ENCODE peak calls at places on chromosome 2, in eight cellular contexts. Y is A549, K is H1, V is spleen, Q is body of pancreas, S is Peyer's patch, M is IMR-90, N is adrenal gland. W is an unnamed sample.

GRCh38 chr2:144477943-144478283 is 42.0 kb downstream of the ZEB2 start:
- DNase-seq in Y (no peak), K (no peak), V (no peak), Q (no peak), S (no peak), M (peak), N (no peak), W (no peak)

GRCh38 chr2:217434183-217434620 is 568.6 kb downstream of the TNS1 start:
- DNase-seq in Y (peak), K (peak), V (peak), Q (peak), S (peak), M (peak), N (peak), W (peak)

GRCh38 chr2:2519381-2519780 is 188.3 kb upstream of the MYT1L start:
- DNase-seq in Y (no peak), K (no peak), V (no peak), Q (no peak), S (no peak), M (no peak), N (no peak), W (no peak)

GRCh38 chr2:162327134-162327769 is 8.8 kb upstream of the IFIH1 start:
- DNase-seq in Y (no peak), K (peak), V (no peak), Q (no peak), S (no peak), M (no peak), N (no peak), W (no peak)

GRCh38 chr2:153870308-153870707 is 1.4 kb upstream of the GALNT13 start:
- DNase-seq in Y (no peak), K (no peak), V (no peak), Q (no peak), S (no peak), M (no peak), N (no peak), W (no peak)

GRCh38 chr2:147703171-147703570 is 141.7 kb upstream of the ACVR2A start:
- DNase-seq in Y (no peak), K (no peak), V (no peak), Q (no peak), S (no peak), M (no peak), N (no peak), W (no peak)

GRCh38 chr2:110688594-110689091 is 10.8 kb upstream of the BUB1 start:
- DNase-seq in Y (no peak), K (peak), V (no peak), Q (no peak), S (no peak), M (no peak), N (no peak), W (no peak)

GRCh38 chr2:24304098-24304497 is 56.2 kb downstream of the ITSN2 start:
- DNase-seq in Y (no peak), K (no peak), V (no peak), Q (peak), S (peak), M (peak), N (peak), W (no peak)

GRCh38 chr2:36322108-36322507 is 33.5 kb upstream of the CRIM1 start:
- DNase-seq in Y (no peak), K (no peak), V (no peak), Q (no peak), S (no peak), M (peak), N (no peak), W (no peak)

GRCh38 chr2:131094655-131095281 is 1.5 kb upstream of the FAM168B start:
- DNase-seq in Y (no peak), K (no peak), V (no peak), Q (no peak), S (no peak), M (peak), N (no peak), W (no peak)

GRCh38 chr2:234453216-234453615 is 43.7 kb downstream of the ARL4C start:
- DNase-seq in Y (no peak), K (no peak), V (no peak), Q (no peak), S (no peak), M (no peak), N (no peak), W (no peak)

GRCh38 chr2:71647346-71647745 is 194.0 kb downstream of the DYSF start:
- DNase-seq in Y (no peak), K (no peak), V (no peak), Q (no peak), S (no peak), M (no peak), N (no peak), W (no peak)

GRCh38 chr2:217797661-217798069 is 205.1 kb downstream of the TNS1 start:
- DNase-seq in Y (no peak), K (peak), V (peak), Q (peak), S (no peak), M (peak), N (no peak), W (no peak)

GRCh38 chr2:77147154-77147553 is 375.0 kb downstream of the LRRTM4 start:
- DNase-seq in Y (no peak), K (no peak), V (no peak), Q (no peak), S (no peak), M (no peak), N (no peak), W (no peak)

GRCh38 chr2:82539222-82539621 is 1919.9 kb downstream of the SUCLG1 start:
- DNase-seq in Y (no peak), K (no peak), V (no peak), Q (no peak), S (no peak), M (no peak), N (no peak), W (no peak)

GRCh38 chr2:220469201-220469600 is 841.8 kb downstream of the SLC4A3 start:
- DNase-seq in Y (no peak), K (no peak), V (no peak), Q (no peak), S (no peak), M (peak), N (no peak), W (no peak)

GRCh38 chr2:9030882-9031645 is 27.6 kb upstream of the MBOAT2 start:
- DNase-seq in Y (no peak), K (no peak), V (no peak), Q (no peak), S (no peak), M (peak), N (no peak), W (no peak)

GRCh38 chr2:168290391-168290790 is 43.0 kb upstream of the STK39 start:
- DNase-seq in Y (no peak), K (no peak), V (no peak), Q (no peak), S (no peak), M (no peak), N (no peak), W (no peak)

GRCh38 chr2:128300621-128301020 is 18.0 kb downstream of the HS6ST1 start:
- DNase-seq in Y (no peak), K (no peak), V (no peak), Q (no peak), S (no peak), M (peak), N (no peak), W (no peak)

GRCh38 chr2:174339971-174340399 is 5.2 kb downstream of the SP9 start:
- DNase-seq in Y (no peak), K (no peak), V (no peak), Q (no peak), S (no peak), M (no peak), N (no peak), W (no peak)

GRCh38 chr2:29802976-29803375 is 118.4 kb downstream of the ALK start:
- DNase-seq in Y (no peak), K (no peak), V (no peak), Q (no peak), S (no peak), M (no peak), N (no peak), W (no peak)

GRCh38 chr2:120552800-120553471 is 182.7 kb upstream of the GLI2 start:
- DNase-seq in Y (peak), K (peak), V (peak), Q (peak), S (peak), M (peak), N (peak), W (no peak)

GRCh38 chr2:86764661-86765307 is 25.9 kb downstream of the CD8A start:
- DNase-seq in Y (peak), K (no peak), V (no peak), Q (no peak), S (peak), M (peak), N (peak), W (no peak)

GRCh38 chr2:113156278-113157107 is 17.3 kb upstream of the PSD4 start:
- DNase-seq in Y (no peak), K (peak), V (no peak), Q (peak), S (no peak), M (no peak), N (no peak), W (no peak)

GRCh38 chr2:148645925-148646559 is 1.5 kb downstream of the EPC2 start:
- DNase-seq in Y (peak), K (no peak), V (no peak), Q (peak), S (peak), M (peak), N (peak), W (peak)

GRCh38 chr2:175755169-175755568 is 246.9 kb downstream of the LNPK start:
- DNase-seq in Y (no peak), K (no peak), V (no peak), Q (no peak), S (no peak), M (no peak), N (no peak), W (no peak)

GRCh38 chr2:158990397-158991209 is 22.2 kb downstream of the TANC1 start:
- DNase-seq in Y (peak), K (no peak), V (no peak), Q (no peak), S (no peak), M (peak), N (no peak), W (no peak)

GRCh38 chr2:28649481-28650260 is 102.0 kb upstream of the PPP1CB start:
- DNase-seq in Y (no peak), K (no peak), V (no peak), Q (no peak), S (peak), M (peak), N (no peak), W (no peak)

GRCh38 chr2:168593713-168594112 is 137.6 kb downstream of the CERS6 start:
- DNase-seq in Y (no peak), K (no peak), V (no peak), Q (no peak), S (no peak), M (no peak), N (no peak), W (no peak)

GRCh38 chr2:202545523-202545922 is 89.2 kb upstream of the FAM117B start:
- DNase-seq in Y (no peak), K (no peak), V (no peak), Q (no peak), S (no peak), M (peak), N (no peak), W (no peak)

GRCh38 chr2:190879474-190880373 is 897 bp upstream of the GLS start:
- DNase-seq in Y (no peak), K (no peak), V (no peak), Q (peak), S (peak), M (no peak), N (peak), W (no peak)

GRCh38 chr2:96665083-96665569 is 22.6 kb downstream of the FER1L5 start:
- DNase-seq in Y (peak), K (no peak), V (no peak), Q (peak), S (peak), M (peak), N (peak), W (no peak)

GRCh38 chr2:44748-45341 is 1.5 kb downstream of the FAM110C start:
- DNase-seq in Y (no peak), K (no peak), V (no peak), Q (peak), S (peak), M (no peak), N (no peak), W (no peak)
- TF ChIP-seq POLR2A in Y (no peak), K (no peak), V (no peak), Q (no peak), S (peak), M (no peak), N (no peak), W (no peak)

GRCh38 chr2:64652231-64653173 is 1.2 kb downstream of the SERTAD2 start:
- DNase-seq in Y (peak), K (no peak), V (no peak), Q (peak), S (peak), M (peak), N (peak), W (no peak)

GRCh38 chr2:64653174-64654062 is at the start of gene SERTAD2:
- DNase-seq in Y (peak), K (peak), V (peak), Q (peak), S (peak), M (peak), N (peak), W (peak)

GRCh38 chr2:64654993-64655666 is 1.4 kb upstream of the SERTAD2 start:
- DNase-seq in Y (peak), K (no peak), V (no peak), Q (peak), S (no peak), M (no peak), N (no peak), W (no peak)

GRCh38 chr2:64655873-64656272 is 2.2 kb upstream of the SERTAD2 start:
- DNase-seq in Y (no peak), K (no peak), V (no peak), Q (no peak), S (no peak), M (no peak), N (no peak), W (no peak)

DNA sequence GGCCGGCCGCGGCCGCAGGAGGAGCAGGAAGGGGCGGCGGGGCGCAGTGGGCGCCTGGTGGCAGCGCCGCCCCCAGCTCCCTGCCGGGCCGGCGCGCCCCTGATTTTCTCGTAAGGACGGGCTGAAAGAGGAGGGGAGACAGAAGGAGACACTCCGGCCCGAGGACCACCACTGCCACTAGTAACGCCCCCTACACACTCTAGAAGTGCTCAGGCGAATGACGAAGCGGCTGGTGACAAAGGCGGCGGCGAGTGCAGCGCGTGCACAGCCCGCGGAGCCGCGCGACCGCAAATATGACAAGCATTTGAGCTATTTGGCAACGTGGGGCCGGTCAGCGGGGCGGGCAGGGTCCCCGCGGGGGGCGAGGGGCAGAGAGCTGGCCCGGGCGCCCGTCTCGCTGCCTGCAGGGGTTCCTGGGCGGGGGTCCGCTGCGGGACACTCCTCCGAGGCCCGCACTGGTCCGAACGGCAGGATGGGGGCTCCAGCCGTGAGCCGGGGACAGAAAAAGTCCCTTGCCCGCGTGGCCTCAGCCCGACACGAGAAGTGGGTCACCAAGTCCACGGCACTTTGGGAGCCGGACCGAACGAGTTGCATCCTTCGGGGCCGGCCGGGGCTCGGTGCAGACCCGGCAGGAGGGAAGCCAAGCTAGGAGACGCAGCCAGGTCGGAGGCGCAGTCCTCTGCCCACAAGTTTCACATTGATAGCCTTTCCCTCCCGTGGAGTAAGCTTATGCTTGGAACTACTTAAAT is 524 bp upstream of the SERTAD2 start:
- DNase-seq in Y (peak), K (peak), V (peak), Q (peak), S (peak), M (peak), N (peak), W (no peak)
- TF ChIP-seq POLR2A in Y (peak), K (peak), V (peak), Q (peak), S (peak), M (peak), N (peak), W (peak)

GRCh38 chr2:38076710-38077430 is 919 bp upstream of the CYP1B1 start:
- DNase-seq in Y (peak), K (no peak), V (peak), Q (peak), S (peak), M (peak), N (peak), W (peak)

GRCh38 chr2:38079111-38080052 is 3.4 kb upstream of the CYP1B1 start:
- DNase-seq in Y (no peak), K (peak), V (no peak), Q (no peak), S (no peak), M (no peak), N (no peak), W (no peak)

GRCh38 chr2:38075436-38076249 is at the start of gene CYP1B1:
- DNase-seq in Y (peak), K (no peak), V (peak), Q (no peak), S (no peak), M (no peak), N (peak), W (no peak)

GRCh38 chr2:38076250-38076709 is 329 bp upstream of the CYP1B1 start:
- DNase-seq in Y (peak), K (peak), V (peak), Q (peak), S (peak), M (peak), N (peak), W (peak)

GRCh38 chr2:38077431-38077769 is 1.4 kb upstream of the CYP1B1 start:
- DNase-seq in Y (no peak), K (no peak), V (no peak), Q (no peak), S (no peak), M (no peak), N (no peak), W (no peak)
- TF ChIP-seq POLR2A in Y (no peak), K (no peak), V (no peak), Q (no peak), S (no peak), M (no peak), N (no peak), W (no peak)

GRCh38 chr2:238296638-238297457 is 8.4 kb upstream of the PER2 start:
- DNase-seq in Y (no peak), K (no peak), V (peak), Q (no peak), S (no peak), M (no peak), N (no peak), W (no peak)
- TF ChIP-seq POLR2A in Y (no peak), K (no peak), V (no peak), Q (no peak), S (no peak), M (no peak), N (no peak), W (no peak)

GRCh38 chr2:240586198-240586918 is at the start of gene CAPN10:
- DNase-seq in Y (peak), K (peak), V (peak), Q (peak), S (peak), M (peak), N (peak), W (peak)
- TF ChIP-seq POLR2A in Y (peak), K (no peak), V (peak), Q (peak), S (peak), M (peak), N (peak), W (peak)

GRCh38 chr2:224586127-224586702 is 1.1 kb upstream of the CUL3 start:
- DNase-seq in Y (no peak), K (no peak), V (no peak), Q (no peak), S (no peak), M (no peak), N (no peak), W (no peak)

GRCh38 chr2:224584768-224585204 is 377 bp downstream of the CUL3 start:
- DNase-seq in Y (peak), K (no peak), V (peak), Q (peak), S (peak), M (no peak), N (peak), W (peak)

GRCh38 chr2:224580248-224580647 is 4.9 kb downstream of the CUL3 start:
- DNase-seq in Y (no peak), K (no peak), V (no peak), Q (no peak), S (no peak), M (no peak), N (no peak), W (no peak)

GRCh38 chr2:224585205-224586088 is at the start of gene CUL3:
- DNase-seq in Y (peak), K (peak), V (peak), Q (peak), S (peak), M (peak), N (peak), W (peak)

DNA sequence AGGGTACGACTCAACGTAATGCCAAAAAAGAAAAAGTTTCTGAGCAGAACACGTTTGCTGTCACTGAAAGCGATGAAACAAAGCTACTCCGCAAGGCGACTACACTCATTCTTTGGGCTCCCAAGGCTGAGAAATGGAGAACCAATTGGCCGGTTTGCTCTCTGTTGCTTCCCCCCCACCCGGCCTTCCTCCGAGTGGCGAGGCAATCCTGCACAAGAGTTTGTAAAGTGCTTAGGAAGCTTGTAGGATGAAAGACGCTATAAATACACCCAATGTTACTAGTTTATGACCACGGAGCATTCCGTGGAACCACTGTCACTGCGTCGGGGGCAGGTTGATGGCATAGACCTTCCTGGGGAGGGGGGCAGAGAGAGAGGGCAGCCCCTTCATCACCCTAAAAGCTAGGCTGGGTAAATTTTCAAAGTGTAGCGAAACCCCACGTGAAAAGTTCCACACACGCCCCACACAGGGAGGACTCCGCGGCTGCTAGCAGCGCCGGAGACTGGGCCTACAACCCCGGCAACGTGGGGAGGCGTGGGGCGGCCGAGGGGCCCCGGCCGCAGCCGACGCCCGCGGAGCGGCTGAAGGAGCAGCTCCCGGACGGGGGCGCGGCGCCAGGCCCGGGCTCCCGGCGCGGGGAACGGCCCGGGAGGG is 925 bp downstream of the CUL3 start:
- DNase-seq in Y (peak), K (no peak), V (peak), Q (peak), S (peak), M (peak), N (peak), W (peak)
- TF ChIP-seq POLR2A in Y (no peak), K (no peak), V (no peak), Q (no peak), S (peak), M (no peak), N (no peak), W (no peak)

GRCh38 chr2:60882971-60883753 is 1.8 kb downstream of the REL start:
- DNase-seq in Y (no peak), K (no peak), V (no peak), Q (peak), S (peak), M (peak), N (no peak), W (no peak)
- TF ChIP-seq POLR2A in Y (no peak), K (no peak), V (peak), Q (no peak), S (peak), M (no peak), N (peak), W (peak)